ENCODE peak calls at places on chromosomes 13 and 19, in seven cellular contexts. K is mammary epithelial cell, Z is IMR-90, H is neural progenitor cell, D is trophoblast cell, W is GM23248, Q is PC-9. U is an unnamed sample.

GRCh38 chr13:35787937-35788336 is 311.4 kb upstream of the MAB21L1 start:
- DNase-seq in Z (no peak), K (no peak), W (no peak), H (peak), D (no peak), Q (no peak), U (no peak)

GRCh38 chr13:111956261-111957151 is 110.4 kb upstream of the SOX1 start:
- DNase-seq in D (no peak), Q (no peak), K (no peak), W (no peak), H (no peak), Z (no peak), U (no peak)

GRCh38 chr13:107284168-107284567 is 716.2 kb upstream of the ARGLU1 start:
- DNase-seq in Z (peak), H (no peak), Q (peak), K (no peak), D (no peak), W (peak), U (no peak)

GRCh38 chr13:23268441-23268840 is 87.7 kb downstream of the SGCG start:
- DNase-seq in H (no peak), D (no peak), K (no peak), W (no peak), Z (no peak), Q (no peak), U (no peak)

GRCh38 chr13:110663044-110663443 is 42.9 kb downstream of the CARS2 start:
- DNase-seq in W (no peak), H (no peak), D (no peak), Q (no peak), K (no peak), Z (no peak), U (no peak)

GRCh38 chr13:113491418-113491883 is 940 bp upstream of the DCUN1D2 start:
- DNase-seq in K (peak), H (peak), D (peak), Z (peak), W (peak), Q (no peak), U (no peak)

GRCh38 chr13:44088911-44089851 is 209.5 kb downstream of the LACC1 start:
- DNase-seq in D (peak), Q (no peak), K (peak), H (no peak), W (peak), Z (no peak), U (no peak)

GRCh38 chr13:111533900-111534645 is 213.6 kb downstream of the TEX29 start:
- DNase-seq in Q (no peak), K (no peak), Z (no peak), H (no peak), W (no peak), D (no peak), U (no peak)

GRCh38 chr13:34803756-34804155 is 138.3 kb upstream of the NBEA start:
- DNase-seq in W (no peak), Z (no peak), D (no peak), K (no peak), Q (no peak), H (no peak), U (no peak)

GRCh38 chr13:74210693-74211393 is 76.6 kb upstream of the KLF12 start:
- DNase-seq in Q (no peak), H (no peak), D (peak), W (peak), K (peak), Z (peak), U (peak)

GRCh38 chr13:43783820-43784219 is 3.0 kb downstream of the ENOX1 start:
- DNase-seq in W (peak), D (peak), Q (peak), K (peak), H (peak), Z (peak), U (no peak)

GRCh38 chr13:61414686-61415664 is 674 bp downstream of the PCDH20 start:
- DNase-seq in H (peak), Q (peak), D (no peak), Z (no peak), K (peak), W (no peak), U (no peak)

GRCh38 chr19:3413796-3414327 is 47.5 kb downstream of the NFIC start:
- DNase-seq in Z (no peak), K (no peak), Q (no peak), W (peak), H (no peak), D (no peak), U (no peak)

GRCh38 chr13:59531571-59532091 is 632.1 kb downstream of the DIAPH3 start:
- DNase-seq in W (peak), K (peak), D (peak), H (peak), Z (peak), Q (no peak), U (no peak)

GRCh38 chr13:46492946-46493345 is 60.0 kb upstream of the LRCH1 start:
- DNase-seq in W (peak), Z (peak), D (peak), H (peak), K (peak), Q (no peak), U (no peak)

GRCh38 chr19:45554481-45554880 is 30.1 kb downstream of the OPA3 start:
- DNase-seq in W (peak), H (no peak), Q (no peak), D (no peak), Z (no peak), K (no peak), U (no peak)

GRCh38 chr19:1796395-1797142 is 15.5 kb downstream of the ATP8B3 start:
- DNase-seq in Q (no peak), Z (no peak), H (no peak), K (no peak), D (no peak), W (no peak), U (no peak)

GRCh38 chr13:111017755-111018487 is 97.2 kb upstream of the ARHGEF7 start:
- DNase-seq in H (no peak), K (no peak), D (no peak), Z (no peak), W (no peak), Q (no peak), U (no peak)

GRCh38 chr19:54369082-54369691 is 4.5 kb upstream of the LAIR1 start:
- DNase-seq in D (no peak), W (no peak), Z (no peak), Q (no peak), K (no peak), H (no peak), U (no peak)

GRCh38 chr13:73177017-73177416 is 118.2 kb downstream of the KLF5 start:
- DNase-seq in W (no peak), Q (no peak), H (no peak), Z (no peak), D (peak), K (peak), U (no peak)

GRCh38 chr13:99572131-99572530 is 70.9 kb downstream of the TM9SF2 start:
- DNase-seq in K (no peak), D (peak), Q (no peak), W (peak), H (no peak), Z (peak), U (no peak)

GRCh38 chr13:105799155-105799554 is 736.3 kb downstream of the EFNB2 start:
- DNase-seq in K (no peak), H (no peak), Q (no peak), Z (no peak), W (no peak), D (no peak), U (no peak)

GRCh38 chr13:105798541-105798940 is 736.9 kb downstream of the EFNB2 start:
- DNase-seq in Z (no peak), K (no peak), D (no peak), Q (no peak), H (no peak), W (no peak), U (no peak)

GRCh38 chr13:105796081-105796480 is 739.4 kb downstream of the EFNB2 start:
- DNase-seq in W (no peak), K (no peak), Q (no peak), Z (no peak), H (no peak), D (no peak), U (no peak)
- H3K4me2 ChIP-seq in W (no peak), K (no peak), Q (no peak), Z (no peak), H (no peak), D (no peak), U (no peak)

GRCh38 chr19:5987077-5987818 is 9.3 kb upstream of the RANBP3 start:
- DNase-seq in D (peak), Z (peak), Q (peak), H (peak), W (peak), K (peak), U (no peak)

GRCh38 chr19:5991244-5991838 is 13.4 kb upstream of the RANBP3 start:
- DNase-seq in W (no peak), D (peak), Q (no peak), K (no peak), H (no peak), Z (no peak), U (no peak)

GRCh38 chr19:5989388-5990074 is 11.6 kb upstream of the RANBP3 start:
- DNase-seq in D (no peak), H (no peak), Z (no peak), Q (no peak), W (no peak), K (no peak), U (no peak)

GRCh38 chr19:5990289-5990797 is 12.4 kb upstream of the RANBP3 start:
- DNase-seq in K (no peak), H (peak), Z (no peak), W (peak), D (peak), Q (no peak), U (no peak)

GRCh38 chr19:5988520-5989387 is 10.8 kb upstream of the RANBP3 start:
- DNase-seq in Q (no peak), D (no peak), K (no peak), H (no peak), Z (peak), W (no peak), U (no peak)
- H3K4me2 ChIP-seq in Q (no peak), D (no peak), K (no peak), H (no peak), Z (no peak), W (no peak), U (no peak)

DNA sequence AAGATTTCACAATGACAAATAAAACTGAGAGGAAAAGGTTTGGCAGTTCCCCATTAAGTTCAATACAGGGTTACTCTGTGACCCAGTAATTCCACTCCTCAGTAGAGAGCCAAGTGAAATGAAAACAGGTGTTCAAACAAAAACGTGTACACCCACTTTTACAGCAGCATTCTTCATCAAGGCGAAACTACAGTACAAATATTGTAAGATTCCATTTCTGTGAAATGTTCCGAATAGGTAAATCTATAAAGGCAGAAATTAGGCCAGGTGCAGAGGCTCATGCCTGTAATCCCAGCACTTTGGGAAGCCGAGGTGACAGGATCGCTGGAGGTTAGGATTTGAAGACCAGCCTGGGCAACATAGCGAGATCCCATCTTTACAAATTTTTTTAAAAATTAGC is 8.9 kb upstream of the GDF15 start:
- DNase-seq in Z (no peak), D (peak), W (no peak), K (no peak), H (no peak), Q (peak), U (no peak)
- H3K4me2 ChIP-seq in Z (no peak), D (no peak), W (no peak), K (no peak), H (no peak), Q (peak), U (no peak)

DNA sequence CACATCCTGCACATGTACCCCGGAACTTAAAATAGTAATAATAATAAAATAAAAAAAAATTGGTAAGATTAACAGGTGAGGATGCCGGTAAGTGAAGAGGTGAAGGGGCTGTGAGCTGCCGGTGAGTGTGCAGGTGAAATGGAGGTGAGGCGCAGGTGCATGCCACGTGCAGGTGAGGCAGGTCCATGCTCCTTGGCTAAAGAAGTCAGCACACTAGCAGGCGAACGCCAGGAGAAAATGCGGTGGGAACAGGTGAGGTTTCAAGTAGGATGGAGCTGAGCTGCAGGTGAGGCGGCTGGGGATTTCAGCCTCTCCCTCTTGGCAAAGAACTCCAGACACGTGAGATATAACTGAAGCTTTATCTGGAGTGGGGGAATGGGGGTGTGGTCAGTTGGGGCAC is 7.5 kb upstream of the TNFSF14 start:
- DNase-seq in D (no peak), W (no peak), K (no peak), Z (no peak), Q (no peak), H (no peak), U (no peak)
- H3K4me2 ChIP-seq in D (no peak), W (no peak), K (no peak), Z (no peak), Q (no peak), H (peak), U (no peak)

GRCh38 chr13:20057963-20058362 is 99.4 kb downstream of the ZMYM2 start:
- DNase-seq in Q (no peak), W (peak), D (no peak), H (no peak), Z (no peak), K (no peak), U (no peak)
- H3K4me2 ChIP-seq in Q (no peak), W (no peak), D (no peak), H (no peak), Z (no peak), K (no peak), U (no peak)